ENCODE peak calls at places on chromosome 6, in five cellular contexts. O is cardiac fibroblast; D is neural progenitor cell; T is CD8-positive, alpha-beta T cell; H is mammary epithelial cell. M is an unnamed sample.

GRCh38 chr6:149093643-149094042 is 223.9 kb upstream of the TAB2 start:
- DNase-seq in O (peak), D (no peak), T (no peak), H (no peak), M (no peak)

GRCh38 chr6:26312096-26312463 is 52.9 kb upstream of the BTN3A2 start:
- DNase-seq in O (no peak), D (no peak), T (no peak), H (peak), M (no peak)

GRCh38 chr6:93124226-93124625 is 295.1 kb downstream of the EPHA7 start:
- DNase-seq in O (peak), D (no peak), T (no peak), H (no peak), M (no peak)

GRCh38 chr6:149242883-149243282 is 74.6 kb upstream of the TAB2 start:
- DNase-seq in O (no peak), D (no peak), T (no peak), H (no peak), M (no peak)

GRCh38 chr6:148959008-148959407 is 212.2 kb downstream of the UST start:
- DNase-seq in O (no peak), D (no peak), T (no peak), H (no peak), M (no peak)

GRCh38 chr6:140609956-140610355 is 1235.5 kb upstream of the CITED2 start:
- DNase-seq in O (peak), D (no peak), T (no peak), H (no peak), M (no peak)

GRCh38 chr6:138837246-138837645 is 41.4 kb downstream of the ECT2L start:
- DNase-seq in O (no peak), D (no peak), T (no peak), H (no peak), M (no peak)

GRCh38 chr6:90462102-90462501 is 124.8 kb downstream of the MAP3K7 start:
- DNase-seq in O (no peak), D (no peak), T (no peak), H (no peak), M (no peak)

GRCh38 chr6:80690611-80691090 is 584.2 kb downstream of the BCKDHB start:
- DNase-seq in O (peak), D (no peak), T (no peak), H (no peak), M (no peak)

GRCh38 chr6:31870385-31870921 is 7.8 kb upstream of the NEU1 start:
- DNase-seq in O (no peak), D (no peak), T (no peak), H (no peak), M (no peak)
- TF ChIP-seq CTCF in O (no peak), D (peak), T (no peak), H (no peak), M (no peak)

GRCh38 chr6:142045380-142046270 is 87.1 kb upstream of the GJE1 start:
- DNase-seq in O (peak), D (no peak), T (no peak), H (no peak), M (no peak)
- TF ChIP-seq CTCF in O (peak), D (peak), T (no peak), H (peak), M (no peak)

DNA sequence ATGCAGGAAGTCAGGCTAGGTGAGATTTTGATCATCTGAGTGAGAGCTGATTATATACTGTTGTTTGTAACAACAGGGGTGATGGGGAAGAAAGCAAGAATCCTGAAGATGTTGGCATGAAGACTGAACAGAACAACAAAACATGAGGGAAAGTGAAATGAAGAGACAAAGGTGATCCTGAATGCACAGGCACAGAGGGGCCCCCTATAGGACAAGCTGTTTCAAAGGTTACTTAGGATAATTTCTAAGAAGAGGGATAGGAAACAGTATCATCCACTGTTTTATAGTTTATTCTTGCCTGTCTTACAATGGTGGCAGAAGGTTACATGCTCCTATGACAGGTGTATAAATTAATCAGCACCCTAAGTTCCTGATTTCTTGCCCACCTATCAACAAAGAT is 192.2 kb downstream of the EDN1 start:
- DNase-seq in O (no peak), D (peak), T (no peak), H (no peak), M (no peak)
- TF ChIP-seq CTCF in O (no peak), D (peak), T (no peak), H (peak), M (no peak)

GRCh38 chr6:122872311-122872710 is 83.3 kb downstream of the SMPDL3A start:
- DNase-seq in O (no peak), D (no peak), T (no peak), H (no peak), M (no peak)

GRCh38 chr6:122878809-122879208 is 89.8 kb downstream of the SMPDL3A start:
- DNase-seq in O (no peak), D (no peak), T (no peak), H (no peak), M (no peak)

GRCh38 chr6:122877302-122877701 is 88.2 kb downstream of the SMPDL3A start:
- DNase-seq in O (no peak), D (no peak), T (no peak), H (no peak), M (no peak)
- TF ChIP-seq CTCF in O (no peak), D (no peak), T (no peak), H (no peak), M (no peak)

GRCh38 chr6:83518946-83519489 is 6.7 kb downstream of the PRSS35 start:
- DNase-seq in O (peak), D (peak), T (no peak), H (no peak), M (no peak)
- TF ChIP-seq CTCF in O (peak), D (peak), T (no peak), H (peak), M (no peak)

GRCh38 chr6:39793528-39793927 is 1.4 kb downstream of the DAAM2 start:
- DNase-seq in O (no peak), D (no peak), T (no peak), H (no peak), M (no peak)

GRCh38 chr6:39790772-39791171 is 1.4 kb upstream of the DAAM2 start:
- DNase-seq in O (no peak), D (no peak), T (no peak), H (no peak), M (no peak)

GRCh38 chr6:39792501-39793450 is 600 bp downstream of the DAAM2 start:
- DNase-seq in O (no peak), D (no peak), T (no peak), H (no peak), M (no peak)

GRCh38 chr6:39791311-39791710 is 865 bp upstream of the DAAM2 start:
- DNase-seq in O (peak), D (no peak), T (no peak), H (no peak), M (no peak)

GRCh38 chr6:39791850-39792500 is at the start of gene DAAM2:
- DNase-seq in O (peak), D (peak), T (no peak), H (no peak), M (no peak)
- TF ChIP-seq CTCF in O (no peak), D (peak), T (no peak), H (no peak), M (no peak)

DNA sequence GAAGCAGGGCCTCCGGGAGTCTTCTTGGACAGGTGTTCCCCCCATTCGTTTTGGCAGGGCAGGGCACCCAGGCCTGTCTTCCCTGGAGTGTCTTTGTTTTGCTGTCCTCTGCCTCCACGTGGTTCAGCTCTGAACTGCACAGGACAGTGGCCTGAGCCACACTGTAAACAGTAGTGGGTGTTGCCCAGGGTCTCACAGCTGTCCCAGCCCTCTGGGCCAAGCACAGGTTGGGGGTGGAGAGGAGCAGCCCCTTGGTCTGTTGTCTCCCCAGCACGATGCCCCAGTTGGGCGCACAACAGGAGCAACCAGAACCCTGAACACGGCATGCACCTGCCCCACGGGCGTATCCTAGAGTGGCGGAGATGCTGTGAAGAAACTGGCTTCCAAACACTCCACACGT is 14.4 kb downstream of the CCDC167 start:
- DNase-seq in O (no peak), D (peak), T (no peak), H (no peak), M (no peak)
- TF ChIP-seq CTCF in O (peak), D (peak), T (no peak), H (peak), M (no peak)

DNA sequence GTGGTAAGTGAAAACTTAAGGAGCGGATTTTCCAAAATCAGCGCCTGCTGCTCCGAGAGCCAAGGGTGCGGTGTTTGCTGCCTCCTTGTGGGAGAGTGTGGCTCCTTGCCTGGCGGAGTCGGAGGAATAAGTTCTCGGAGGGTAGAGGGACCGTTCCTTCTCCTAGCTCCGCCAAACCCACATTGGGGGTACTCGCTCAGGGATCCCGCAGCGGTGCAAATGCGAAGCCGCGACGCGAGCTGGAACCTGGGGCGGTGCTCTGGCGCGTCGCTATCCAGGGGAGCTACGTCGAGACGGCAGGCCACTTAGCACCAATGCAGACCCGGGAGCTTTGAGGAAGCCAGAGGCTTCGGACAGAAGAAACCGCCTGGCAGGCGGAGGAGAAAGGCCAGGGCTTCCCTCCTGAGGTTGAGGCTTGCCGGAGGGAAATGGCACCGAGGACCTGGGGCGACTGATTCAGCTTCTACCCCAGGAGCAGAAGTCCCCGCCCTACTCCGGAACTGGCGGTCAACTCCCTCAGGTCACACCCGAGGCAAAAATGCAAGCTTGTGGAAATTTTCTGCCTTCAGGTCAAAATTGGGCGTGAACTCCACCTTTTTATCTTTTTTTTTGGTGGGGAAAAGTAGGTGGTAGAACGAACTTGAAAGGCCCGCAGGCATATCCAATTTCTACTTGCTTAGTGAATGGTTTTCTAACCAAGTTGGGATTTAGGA is 5.7 kb upstream of the DDX43 start:
- DNase-seq in O (peak), D (peak), T (peak), H (peak), M (no peak)
- TF ChIP-seq CTCF in O (peak), D (peak), T (no peak), H (peak), M (peak)

GRCh38 chr6:124953808-124954207 is 8.4 kb upstream of the RNF217 start:
- DNase-seq in O (no peak), D (no peak), T (no peak), H (no peak), M (no peak)
- TF ChIP-seq CTCF in O (no peak), D (no peak), T (no peak), H (no peak), M (no peak)

DNA sequence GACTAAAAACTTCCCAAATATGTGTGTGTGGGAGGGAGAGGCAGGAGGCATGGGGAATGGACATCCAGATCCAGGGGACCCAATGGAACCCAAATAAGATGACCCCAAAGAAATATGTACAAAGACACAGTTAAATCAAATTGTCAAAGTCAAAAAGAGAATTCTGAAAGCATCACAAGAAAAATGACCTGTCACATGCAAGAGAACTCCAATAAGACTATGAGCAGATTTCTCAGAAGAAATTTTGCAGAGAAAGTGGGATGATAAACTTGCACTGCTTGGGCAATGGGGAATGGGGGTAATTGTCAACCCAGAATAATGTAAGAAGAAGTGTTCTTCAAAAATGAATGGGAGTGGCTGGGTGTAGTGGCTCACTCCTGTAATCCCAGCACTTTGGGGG is 59.5 kb upstream of the PLN start:
- DNase-seq in O (no peak), D (no peak), T (no peak), H (no peak), M (no peak)
- TF ChIP-seq CTCF in O (no peak), D (no peak), T (no peak), H (no peak), M (no peak)

M was measured in omental fat pad.